ENCODE peak calls at places on chromosome 5, in nine cellular contexts. N is left ventricle myocardium inferior; Q is CD8-positive, alpha-beta memory T cell; X is CD4-positive, CD25-positive, alpha-beta regulatory T cell; P is left lung; Y is pancreas; H is lung; W is Peyer's patch; G is A673. I is an unnamed sample. For H3K36me3, the result is how much of the 10 kb centered on the place peaks cover.

GRCh38 chr5:135488727-135489465 is 36.7 kb upstream of the TIFAB start:
- DNase-seq in N (no peak), Q (no peak), X (no peak), P (peak), Y (no peak), H (no peak), W (no peak), G (peak), I (peak)

GRCh38 chr5:161094411-161094810 is 242.4 kb upstream of the ATP10B start:
- DNase-seq in N (no peak), Q (no peak), X (no peak), P (no peak), Y (no peak), H (no peak), W (no peak), G (no peak), I (no peak)

GRCh38 chr5:10797246-10797645 is 36.2 kb upstream of the DAP start:
- DNase-seq in N (no peak), Q (no peak), X (no peak), P (no peak), Y (no peak), H (no peak), W (no peak), G (no peak), I (peak)

GRCh38 chr5:78360674-78361225 is 333 bp downstream of the SCAMP1 start:
- DNase-seq in N (peak), Q (peak), X (peak), P (peak), Y (peak), H (peak), W (peak), G (no peak), I (peak)

GRCh38 chr5:33241826-33242225 is 198.9 kb upstream of the TARS1 start:
- DNase-seq in N (no peak), Q (no peak), X (peak), P (no peak), Y (no peak), H (no peak), W (no peak), G (no peak), I (no peak)

GRCh38 chr5:1876708-1877433 is 5.9 kb downstream of the IRX4 start:
- DNase-seq in N (no peak), Q (no peak), X (no peak), P (no peak), Y (no peak), H (no peak), W (no peak), G (no peak), I (no peak)

GRCh38 chr5:139569276-139569955 is 8.3 kb downstream of the UBE2D2 start:
- DNase-seq in N (no peak), Q (no peak), X (no peak), P (no peak), Y (no peak), H (no peak), W (no peak), G (no peak), I (no peak)

GRCh38 chr5:143865421-143865820 is 53.5 kb downstream of the HMHB1 start:
- DNase-seq in N (no peak), Q (no peak), X (no peak), P (no peak), Y (no peak), H (no peak), W (no peak), G (no peak), I (no peak)

GRCh38 chr5:152349683-152350526 is 55.2 kb downstream of the NMUR2 start:
- DNase-seq in N (peak), Q (no peak), X (peak), P (peak), Y (no peak), H (peak), W (no peak), G (peak), I (peak)

GRCh38 chr5:10607023-10607665 is 43.3 kb downstream of the ANKRD33B start:
- DNase-seq in N (peak), Q (no peak), X (peak), P (no peak), Y (no peak), H (no peak), W (peak), G (no peak), I (peak)

GRCh38 chr5:74327339-74327685 is 313.2 kb downstream of the ENC1 start:
- DNase-seq in N (no peak), Q (no peak), X (no peak), P (no peak), Y (no peak), H (no peak), W (no peak), G (no peak), I (no peak)

GRCh38 chr5:67476531-67476930 is 279.9 kb upstream of the CD180 start:
- DNase-seq in N (no peak), Q (peak), X (no peak), P (no peak), Y (no peak), H (no peak), W (no peak), G (peak), I (no peak)

GRCh38 chr5:136014049-136014516 is 14.7 kb upstream of the TGFBI start:
- DNase-seq in N (no peak), Q (no peak), X (no peak), P (peak), Y (no peak), H (peak), W (no peak), G (no peak), I (no peak)

GRCh38 chr5:40909233-40909632 is at the start of gene C7:
- DNase-seq in N (no peak), Q (no peak), X (no peak), P (no peak), Y (no peak), H (no peak), W (no peak), G (peak), I (peak)

GRCh38 chr5:178589180-178590140 is 733 bp downstream of the COL23A1 start:
- DNase-seq in N (peak), Q (no peak), X (peak), P (no peak), Y (no peak), H (no peak), W (no peak), G (peak), I (peak)

GRCh38 chr5:143118222-143118621 is 285.3 kb downstream of the NR3C1 start:
- DNase-seq in N (no peak), Q (no peak), X (no peak), P (no peak), Y (no peak), H (no peak), W (no peak), G (no peak), I (no peak)

GRCh38 chr5:33890633-33891032 is 1.2 kb downstream of the ADAMTS12 start:
- DNase-seq in N (no peak), Q (no peak), X (no peak), P (no peak), Y (no peak), H (no peak), W (no peak), G (no peak), I (peak)

GRCh38 chr5:128380324-128380723 is 157.7 kb downstream of the FBN2 start:
- DNase-seq in N (no peak), Q (no peak), X (no peak), P (no peak), Y (no peak), H (no peak), W (no peak), G (no peak), I (no peak)

GRCh38 chr5:112436139-112436538 is 17.1 kb upstream of the EPB41L4A start:
- DNase-seq in N (no peak), Q (no peak), X (no peak), P (no peak), Y (no peak), H (no peak), W (no peak), G (no peak), I (no peak)

GRCh38 chr5:143010335-143010734 is 240.2 kb downstream of the ARHGAP26 start:
- DNase-seq in N (no peak), Q (no peak), X (no peak), P (no peak), Y (no peak), H (no peak), W (no peak), G (no peak), I (no peak)

DNA sequence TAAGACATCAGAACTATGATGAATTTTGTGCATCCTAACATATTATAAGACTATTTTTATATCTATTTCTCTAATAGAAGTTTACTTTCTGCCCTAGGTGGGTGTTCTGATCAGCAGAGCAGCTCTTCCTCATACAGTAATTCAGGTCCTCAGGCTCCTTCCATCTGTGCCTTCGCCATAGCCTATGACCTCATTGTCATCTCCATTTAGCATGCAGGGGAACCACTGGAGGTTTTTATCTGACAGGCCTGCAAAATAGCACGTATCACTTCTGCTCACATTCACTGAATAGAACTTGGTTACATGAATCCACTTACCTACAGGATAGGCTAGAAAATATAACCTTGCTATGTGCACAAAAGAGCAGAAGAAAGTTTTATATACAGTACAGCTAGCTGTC is 159.4 kb upstream of the CCNH start:
- DNase-seq in N (no peak), Q (no peak), X (no peak), P (no peak), Y (no peak), H (no peak), W (no peak), G (no peak), I (no peak)
- H3K36me3 ChIP-seq in N (under half), Q (under half), X (under half), P (under half), Y (under half), H (under half), W (under half), G (under half), I (under half)

GRCh38 chr5:42059291-42059690 is 134.2 kb downstream of the FBXO4 start:
- DNase-seq in N (no peak), Q (no peak), X (no peak), P (no peak), Y (no peak), H (no peak), W (no peak), G (no peak), I (no peak)

GRCh38 chr5:42059778-42060464 is 134.8 kb downstream of the FBXO4 start:
- DNase-seq in N (no peak), Q (no peak), X (no peak), P (no peak), Y (no peak), H (no peak), W (no peak), G (no peak), I (no peak)

GRCh38 chr5:42057254-42057690 is 132.2 kb downstream of the FBXO4 start:
- DNase-seq in N (no peak), Q (peak), X (peak), P (no peak), Y (peak), H (peak), W (peak), G (peak), I (peak)
- H3K36me3 ChIP-seq in N (under half), Q (under half), X (under half), P (under half), Y (under half), H (under half), W (under half), G (under half), I (under half)

GRCh38 chr5:126610163-126610562 is 9.4 kb downstream of the PHAX start:
- DNase-seq in N (no peak), Q (no peak), X (no peak), P (no peak), Y (no peak), H (no peak), W (no peak), G (no peak), I (no peak)
- H3K36me3 ChIP-seq in N (half or more), Q (under half), X (half or more), P (under half), Y (under half), H (under half), W (under half), G (under half), I (under half)

GRCh38 chr5:138425079-138425478 is 13.8 kb upstream of the REEP2 start:
- DNase-seq in N (no peak), Q (no peak), X (no peak), P (no peak), Y (no peak), H (no peak), W (no peak), G (no peak), I (no peak)
- H3K36me3 ChIP-seq in N (half or more), Q (half or more), X (half or more), P (under half), Y (under half), H (half or more), W (under half), G (half or more), I (half or more)

GRCh38 chr5:150043657-150044333 is 42.6 kb downstream of the CSF1R start:
- DNase-seq in N (no peak), Q (no peak), X (no peak), P (no peak), Y (no peak), H (no peak), W (no peak), G (peak), I (no peak)

GRCh38 chr5:150044334-150044681 is 42.0 kb downstream of the CSF1R start:
- DNase-seq in N (no peak), Q (no peak), X (no peak), P (no peak), Y (no peak), H (no peak), W (no peak), G (peak), I (peak)

GRCh38 chr5:150046031-150046430 is 40.3 kb downstream of the CSF1R start:
- DNase-seq in N (no peak), Q (no peak), X (no peak), P (no peak), Y (no peak), H (no peak), W (no peak), G (no peak), I (no peak)

GRCh38 chr5:150045512-150045911 is 40.8 kb downstream of the CSF1R start:
- DNase-seq in N (no peak), Q (no peak), X (no peak), P (no peak), Y (no peak), H (no peak), W (no peak), G (no peak), I (no peak)

GRCh38 chr5:150044712-150045111 is 41.6 kb downstream of the CSF1R start:
- DNase-seq in N (no peak), Q (no peak), X (no peak), P (no peak), Y (no peak), H (no peak), W (no peak), G (no peak), I (peak)
- H3K36me3 ChIP-seq in N (half or more), Q (half or more), X (half or more), P (under half), Y (under half), H (under half), W (under half), G (half or more), I (under half)

DNA sequence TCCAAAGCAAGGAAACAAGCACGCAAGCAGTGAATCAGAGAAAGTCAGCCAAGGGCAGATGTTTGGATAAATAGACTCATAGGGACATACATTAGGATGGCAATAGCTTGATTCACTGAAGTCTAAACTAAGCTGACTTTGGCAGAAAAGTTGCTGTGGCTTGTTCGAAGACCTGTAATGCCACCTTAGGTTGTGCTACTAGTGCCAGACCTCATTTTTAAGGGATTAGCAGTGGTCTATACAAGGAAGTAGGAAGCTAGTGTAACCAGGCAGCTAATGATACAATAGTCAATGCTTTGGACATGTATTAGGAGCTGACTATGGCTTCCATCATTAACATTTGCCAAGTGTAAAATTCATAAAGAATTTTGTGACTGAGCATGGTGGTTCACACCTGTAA is 63.1 kb downstream of the FCHO2 start:
- DNase-seq in N (no peak), Q (no peak), X (no peak), P (no peak), Y (no peak), H (no peak), W (no peak), G (no peak), I (no peak)
- H3K36me3 ChIP-seq in N (under half), Q (under half), X (under half), P (under half), Y (under half), H (under half), W (under half), G (under half), I (under half)